ENCODE peak calls at places on chromosomes 16 and 17, in ten cellular contexts. N is HS-5; I is activated CD8-positive, alpha-beta memory T cell treated with anti-CD3 and anti-CD28 coated beads for 1 hour; B is kidney; M is HEK293T; O is T-helper 1 cell; C is pulmonary artery endothelial cell; L is upper lobe of right lung; Z is stimulated activated CD4-positive, alpha-beta T cell treated with anti-CD3 and anti-CD28 coated beads, Interleukin-1b, Interleukin-23, amount 100 ng/mL, for 24 hours; F is NCI-H1105. Q is an unnamed sample.

GRCh38 chr16:87086575-87086974 is 230.6 kb downstream of the C16orf95 start:
- DNase-seq in N (no peak), Z (no peak), M (no peak), I (no peak), C (no peak), B (no peak), F (no peak), L (no peak), O (no peak), Q (no peak)

GRCh38 chr17:49597928-49598655 is 22.4 kb downstream of the NXPH3 start:
- DNase-seq in F (no peak), O (no peak), I (no peak), C (no peak), N (no peak), L (no peak), B (no peak), Z (no peak), M (no peak), Q (no peak)

GRCh38 chr17:31680126-31680525 is 178.9 kb downstream of the COPRS start:
- DNase-seq in O (peak), B (no peak), N (no peak), M (no peak), C (no peak), I (no peak), L (no peak), F (no peak), Z (no peak), Q (no peak)

GRCh38 chr17:82756166-82756565 is 4.3 kb downstream of the TBCD start:
- DNase-seq in M (no peak), Z (no peak), C (no peak), I (no peak), O (no peak), B (no peak), N (no peak), F (no peak), L (no peak), Q (no peak)

GRCh38 chr16:86026136-86026905 is 127.4 kb downstream of the IRF8 start:
- DNase-seq in O (no peak), I (no peak), Z (no peak), F (no peak), C (no peak), B (peak), M (no peak), N (no peak), L (peak), Q (no peak)

GRCh38 chr16:1691276-1691675 is 13.2 kb downstream of the JPT2 start:
- DNase-seq in F (no peak), N (no peak), C (no peak), I (no peak), L (no peak), M (no peak), Z (no peak), O (no peak), B (no peak), Q (no peak)

GRCh38 chr16:1487395-1488053 is 1.2 kb downstream of the PTX4 start:
- DNase-seq in C (no peak), O (no peak), N (no peak), Z (no peak), B (peak), L (peak), F (no peak), I (no peak), M (no peak), Q (no peak)

GRCh38 chr17:82231562-82232321 is 2.9 kb downstream of the SLC16A3 start:
- DNase-seq in Z (no peak), N (no peak), B (peak), C (no peak), M (no peak), L (peak), F (no peak), O (peak), I (no peak), Q (no peak)

GRCh38 chr17:6701719-6702118 is 11.4 kb downstream of the SLC13A5 start:
- DNase-seq in F (no peak), I (no peak), M (peak), L (no peak), Z (no peak), C (no peak), B (no peak), O (no peak), N (no peak), Q (no peak)

GRCh38 chr16:21302454-21302853 is 24.4 kb upstream of the CRYM start:
- DNase-seq in I (no peak), B (no peak), O (no peak), M (no peak), F (no peak), Z (no peak), L (no peak), C (no peak), N (peak), Q (no peak)

GRCh38 chr16:85594621-85595298 is 18.4 kb upstream of the GSE1 start:
- DNase-seq in M (no peak), F (no peak), I (no peak), N (no peak), B (no peak), C (no peak), O (no peak), Z (no peak), L (no peak), Q (no peak)

GRCh38 chr16:89764711-89765201 is 43.4 kb downstream of the ZNF276 start:
- DNase-seq in N (no peak), O (peak), I (no peak), C (no peak), M (no peak), L (peak), F (no peak), Z (no peak), B (no peak), Q (no peak)

GRCh38 chr16:27436921-27437650 is 35.1 kb downstream of the IL21R start:
- DNase-seq in B (no peak), F (no peak), C (no peak), M (no peak), N (no peak), O (no peak), Z (no peak), L (peak), I (no peak), Q (no peak)